ENCODE peak calls at places on chromosomes 4 and X, in four cellular contexts. One of them, this sample, is unnamed. For H3K4me1, the result is how much of the 10 kb centered on the place peaks cover.

GRCh38 chrX:77160301-77160700 is 286.9 kb upstream of the FGF16 start:
- DNase-seq in neural progenitor cell: peak
- DNase-seq in endodermal cell: peak
- DNase-seq in astrocyte: no peak
- DNase-seq in this sample: peak

GRCh38 chrX:129781134-129782014 is 1.6 kb downstream of the SASH3 start:
- DNase-seq in neural progenitor cell: no peak
- DNase-seq in endodermal cell: peak
- DNase-seq in astrocyte: no peak
- DNase-seq in this sample: no peak

GRCh38 chrX:109886122-109886761 is 116.7 kb upstream of the TMEM164 start:
- DNase-seq in neural progenitor cell: peak
- DNase-seq in astrocyte: no peak
- DNase-seq in endodermal cell: peak
- DNase-seq in this sample: peak

GRCh38 chr4:121198261-121198660 is 34.1 kb upstream of the TNIP3 start:
- DNase-seq in neural progenitor cell: no peak
- DNase-seq in astrocyte: no peak
- DNase-seq in endodermal cell: no peak
- DNase-seq in this sample: no peak

GRCh38 chrX:152895724-152896420 is 2.0 kb upstream of the ZNF185 start:
- DNase-seq in neural progenitor cell: no peak
- DNase-seq in astrocyte: no peak
- DNase-seq in endodermal cell: peak
- DNase-seq in this sample: no peak

GRCh38 chr4:128565565-128566186 is 243.8 kb upstream of the JADE1 start:
- DNase-seq in astrocyte: no peak
- DNase-seq in endodermal cell: peak
- DNase-seq in neural progenitor cell: peak
- DNase-seq in this sample: peak

GRCh38 chr4:171342646-171343045 is 470.6 kb upstream of the GALNTL6 start:
- DNase-seq in astrocyte: no peak
- DNase-seq in neural progenitor cell: no peak
- DNase-seq in endodermal cell: no peak
- DNase-seq in this sample: no peak

GRCh38 chr4:155796031-155796430 is 37.2 kb downstream of the GUCY1B1 start:
- DNase-seq in astrocyte: peak
- DNase-seq in neural progenitor cell: peak
- DNase-seq in endodermal cell: no peak
- DNase-seq in this sample: no peak

GRCh38 chr4:85127653-85128052 is 161.2 kb upstream of the WDFY3 start:
- DNase-seq in neural progenitor cell: peak
- DNase-seq in endodermal cell: peak
- DNase-seq in astrocyte: peak
- DNase-seq in this sample: no peak

GRCh38 chr4:126267689-126268088 is 952.9 kb downstream of the FAT4 start:
- DNase-seq in neural progenitor cell: no peak
- DNase-seq in astrocyte: peak
- DNase-seq in endodermal cell: no peak
- DNase-seq in this sample: no peak

GRCh38 chr4:76213415-76214268 is at the start of gene SCARB2:
- DNase-seq in neural progenitor cell: peak
- DNase-seq in endodermal cell: peak
- DNase-seq in astrocyte: peak
- DNase-seq in this sample: peak

GRCh38 chr4:141912831-141913230 is 276.4 kb downstream of the IL15 start:
- DNase-seq in endodermal cell: no peak
- DNase-seq in astrocyte: no peak
- DNase-seq in neural progenitor cell: no peak
- DNase-seq in this sample: no peak

GRCh38 chr4:4912155-4912554 is 52.7 kb downstream of the MSX1 start:
- DNase-seq in neural progenitor cell: no peak
- DNase-seq in endodermal cell: no peak
- DNase-seq in astrocyte: no peak
- DNase-seq in this sample: no peak

GRCh38 chr4:65670331-65671031 is at the start of gene EPHA5:
- DNase-seq in endodermal cell: peak
- DNase-seq in neural progenitor cell: peak
- DNase-seq in astrocyte: peak
- DNase-seq in this sample: peak

GRCh38 chr4:10746371-10747143 is 62.0 kb upstream of the CLNK start:
- DNase-seq in astrocyte: peak
- DNase-seq in neural progenitor cell: no peak
- DNase-seq in endodermal cell: no peak
- DNase-seq in this sample: no peak

GRCh38 chr4:63582997-63583396 is 826.3 kb downstream of the TECRL start:
- DNase-seq in astrocyte: no peak
- DNase-seq in endodermal cell: no peak
- DNase-seq in neural progenitor cell: no peak
- DNase-seq in this sample: no peak

GRCh38 chr4:55851885-55852284 is 1.6 kb upstream of the EXOC1 start:
- DNase-seq in astrocyte: no peak
- DNase-seq in endodermal cell: peak
- DNase-seq in neural progenitor cell: no peak
- DNase-seq in this sample: no peak

DNA sequence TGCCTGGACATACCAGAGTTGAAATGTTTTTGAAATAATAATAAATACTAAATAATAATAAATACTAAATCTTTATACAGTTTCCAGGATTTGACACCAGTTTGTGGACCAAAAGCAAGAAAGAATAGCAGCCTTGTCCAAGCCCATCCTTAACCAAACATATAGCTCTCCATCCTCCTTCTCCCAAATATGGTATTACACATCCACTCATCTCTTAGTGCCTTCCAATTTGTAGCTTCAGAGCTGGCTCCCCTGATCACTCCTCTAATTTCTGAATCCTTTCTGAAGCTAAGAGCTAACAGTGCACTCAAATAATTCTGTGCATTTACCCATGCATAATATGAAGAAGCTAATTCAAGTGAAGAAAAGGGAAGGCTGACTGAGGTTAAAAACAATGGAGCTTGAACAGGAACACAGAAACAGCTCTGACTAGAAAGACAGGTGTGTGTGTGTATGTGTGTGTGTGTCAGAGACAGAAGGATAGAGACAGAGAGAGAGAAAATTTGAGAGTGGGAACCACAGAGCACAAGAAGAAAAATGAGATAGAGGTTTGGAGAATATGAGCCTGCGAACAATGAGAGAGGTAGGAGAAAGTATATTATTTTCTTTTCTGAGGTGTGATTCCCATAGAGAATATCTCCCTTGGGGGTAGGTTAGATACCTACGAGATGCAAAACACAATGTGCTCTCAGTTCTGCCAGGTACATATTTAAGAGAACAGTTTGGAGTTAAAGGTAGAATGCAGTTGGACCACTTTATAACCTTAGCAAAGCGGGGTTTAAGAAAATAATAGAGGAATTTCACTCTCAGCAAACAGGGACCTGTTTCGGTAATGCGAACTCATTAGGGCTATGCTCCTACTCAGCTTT is 123.5 kb downstream of the CAMK2D start:
- DNase-seq in neural progenitor cell: peak
- DNase-seq in astrocyte: no peak
- DNase-seq in endodermal cell: no peak
- DNase-seq in this sample: no peak
- H3K9ac ChIP-seq in neural progenitor cell: no peak
- H3K9ac ChIP-seq in astrocyte: no peak
- H3K9ac ChIP-seq in endodermal cell: no peak
- H3K9ac ChIP-seq in this sample: no peak

DNA sequence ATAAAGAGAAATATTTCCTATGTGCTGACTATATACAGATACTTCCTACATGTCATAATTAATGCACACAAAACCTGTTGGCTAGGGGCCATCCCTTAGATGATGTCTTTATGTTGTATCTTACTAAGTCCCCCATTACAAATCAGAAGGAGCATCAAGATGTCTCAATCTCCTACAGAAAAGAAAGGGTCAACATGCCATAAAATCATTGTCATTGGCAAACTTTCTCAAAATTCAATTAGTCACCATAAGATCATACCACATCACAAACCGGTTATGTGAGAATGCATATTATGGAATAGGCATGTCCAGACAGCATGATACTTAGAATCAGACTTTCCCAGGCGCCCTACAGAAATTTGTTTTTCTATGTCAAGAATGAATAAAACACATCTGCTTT is 175.2 kb upstream of the TET2 start:
- DNase-seq in endodermal cell: no peak
- DNase-seq in neural progenitor cell: no peak
- DNase-seq in astrocyte: no peak
- DNase-seq in this sample: no peak
- H3K4me1 ChIP-seq in endodermal cell: under half
- H3K4me1 ChIP-seq in neural progenitor cell: under half
- H3K4me1 ChIP-seq in astrocyte: under half
- H3K4me1 ChIP-seq in this sample: under half

GRCh38 chrX:645024-645376 is 14.4 kb downstream of the SHOX start:
- DNase-seq in endodermal cell: peak
- DNase-seq in neural progenitor cell: peak
- DNase-seq in astrocyte: no peak
- DNase-seq in this sample: no peak
- H3K4me3 ChIP-seq in endodermal cell: peak
- H3K4me3 ChIP-seq in neural progenitor cell: peak
- H3K4me3 ChIP-seq in astrocyte: no peak
- H3K4me3 ChIP-seq in this sample: peak

GRCh38 chr4:184408021-184408710 is 66.2 kb downstream of the IRF2 start:
- DNase-seq in astrocyte: peak
- DNase-seq in endodermal cell: no peak
- DNase-seq in neural progenitor cell: peak
- DNase-seq in this sample: no peak
- H3K9ac ChIP-seq in astrocyte: peak
- H3K9ac ChIP-seq in endodermal cell: no peak
- H3K9ac ChIP-seq in neural progenitor cell: no peak
- H3K9ac ChIP-seq in this sample: no peak